ENCODE peak calls at places on chromosomes 16 and 17, in six cellular contexts. B is gastrocnemius medialis, A is upper lobe of right lung, M is tibial nerve, C is NT2/D1, P is mesenchymal stem cell. E is an unnamed sample.

GRCh38 chr16:68242926-68243858 is 2.0 kb upstream of the PLA2G15 start:
- DNase-seq in A (no peak), M (no peak), B (no peak), P (no peak), C (no peak), E (no peak)

GRCh38 chr17:47820023-47820789 is 1.4 kb downstream of the OSBPL7 start:
- DNase-seq in B (peak; percentile 61), M (no peak), C (no peak), A (no peak), P (no peak), E (no peak)

GRCh38 chr17:37246085-37246484 is 129.7 kb upstream of the C17orf78 start:
- DNase-seq in M (no peak), C (no peak), P (no peak), B (no peak), A (no peak), E (no peak)

GRCh38 chr16:47136101-47136820 is 7.5 kb downstream of the NETO2 start:
- DNase-seq in C (no peak), M (no peak), B (no peak), A (no peak), P (peak; percentile 8), E (no peak)

GRCh38 chr16:4839942-4840341 is 7.1 kb downstream of the GLYR1 start:
- DNase-seq in M (no peak), A (no peak), P (no peak), C (no peak), B (no peak), E (no peak)

GRCh38 chr17:36085710-36086268 is 4.2 kb downstream of the CCL3 start:
- DNase-seq in M (no peak), P (no peak), A (no peak), B (no peak), C (no peak), E (no peak)

GRCh38 chr17:47937915-47938314 is 3.5 kb upstream of the PNPO start:
- DNase-seq in A (no peak), M (no peak), B (no peak), C (no peak), P (no peak), E (no peak)

GRCh38 chr17:6556121-6557039 is at the start of gene PITPNM3:
- DNase-seq in M (no peak), A (peak; percentile 84), C (no peak), B (no peak), P (peak; percentile 18), E (peak; percentile 54)

GRCh38 chr16:27284865-27285675 is 16.5 kb upstream of the NSMCE1 start:
- DNase-seq in A (no peak), M (no peak), P (no peak), B (no peak), C (no peak), E (no peak)

GRCh38 chr17:8828517-8828875 is 29.3 kb upstream of the MFSD6L start:
- DNase-seq in C (no peak), B (no peak), A (no peak), M (no peak), P (no peak), E (no peak)

GRCh38 chr16:84518804-84519341 is 14.4 kb upstream of the MEAK7 start:
- DNase-seq in C (no peak), P (no peak), B (no peak), M (no peak), A (no peak), E (no peak)

GRCh38 chr17:45436625-45437460 is 4.2 kb upstream of the ARHGAP27 start:
- DNase-seq in C (no peak), P (peak; percentile 25), A (no peak), B (no peak), M (no peak), E (no peak)

GRCh38 chr17:40909755-40910154 is 24.7 kb upstream of the KRT20 start:
- DNase-seq in M (no peak), P (peak; percentile 83), C (no peak), B (no peak), A (no peak), E (no peak)

DNA sequence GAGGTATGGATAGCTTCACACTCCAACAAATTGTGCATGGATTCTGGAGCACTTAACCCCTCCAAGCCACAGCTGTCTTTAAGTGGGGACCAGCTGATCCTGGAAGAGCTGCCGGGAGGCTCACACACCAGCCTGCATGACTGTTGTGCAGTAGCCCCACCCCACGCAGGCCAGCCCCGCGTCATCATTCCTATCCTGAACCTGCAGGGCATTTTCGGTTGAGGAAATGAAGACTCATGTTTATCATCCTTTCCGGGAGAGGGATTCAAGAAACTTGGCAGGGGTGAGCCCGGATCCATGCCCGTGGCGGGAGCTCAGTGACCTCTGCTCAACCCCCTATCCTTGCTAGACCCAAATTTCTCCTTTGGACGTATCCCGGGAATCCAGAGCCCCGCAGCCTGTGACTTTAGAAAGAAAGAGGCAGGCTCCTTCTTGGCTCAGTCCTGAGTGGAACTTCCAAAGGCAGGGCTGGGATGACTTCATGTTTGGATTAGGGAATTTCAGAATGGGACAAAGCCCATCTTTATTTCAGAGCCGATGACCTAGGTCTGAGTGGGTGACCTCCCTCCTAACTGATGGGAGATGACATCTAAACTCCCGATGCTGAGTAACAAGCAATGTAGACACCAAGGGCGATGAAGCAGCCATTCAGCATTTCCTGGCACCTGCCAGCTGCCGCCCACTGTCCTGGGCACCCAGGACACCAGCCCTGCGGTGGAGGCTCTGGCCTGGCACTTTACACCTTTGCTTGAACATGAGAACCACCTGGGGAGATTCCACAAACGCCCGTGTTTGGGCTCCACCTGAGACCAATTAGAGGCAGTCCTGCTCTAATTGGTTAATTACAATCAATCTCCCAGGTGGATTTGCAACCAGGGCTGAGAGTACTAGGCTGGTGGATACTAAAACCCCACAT is 43.3 kb upstream of the CMIP start:
- DNase-seq in P (peak; percentile 33), C (no peak), B (no peak), A (no peak), M (no peak), E (peak; percentile 38)
- H3K4me1 ChIP-seq in P (peaks cover 9% of the 10 kb centered on the region), C (no peaks in the 10 kb centered on the region), B (no peaks in the 10 kb centered on the region), A (peaks cover 8% of the 10 kb centered on the region), M (no peaks in the 10 kb centered on the region), E (no peaks in the 10 kb centered on the region)

DNA sequence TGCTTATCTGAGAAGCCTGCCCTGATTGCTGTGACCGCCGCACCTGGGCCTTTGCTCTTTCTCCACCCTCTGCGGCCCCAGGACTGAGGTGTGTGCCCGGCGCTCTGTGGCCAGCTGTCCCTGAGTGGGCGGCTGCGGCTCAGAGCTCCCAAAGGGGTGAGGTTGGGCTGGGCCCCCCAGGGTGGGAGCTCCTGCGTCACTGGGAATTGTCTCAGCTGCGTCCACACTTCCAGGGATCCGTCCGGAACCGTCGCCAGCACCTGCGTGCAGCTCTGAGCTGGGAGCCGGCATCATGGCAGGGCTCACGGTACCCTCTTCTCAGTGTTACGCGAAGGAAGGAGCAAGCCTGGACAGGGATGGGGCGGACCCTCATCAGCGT is 24.3 kb downstream of the ZNF469 start:
- DNase-seq in P (no peak), C (no peak), A (no peak), M (no peak), B (no peak), E (no peak)
- H3K4me1 ChIP-seq in P (peaks cover 9% of the 10 kb centered on the region), C (peaks cover 7% of the 10 kb centered on the region), A (no peaks in the 10 kb centered on the region), M (no peaks in the 10 kb centered on the region), B (no peaks in the 10 kb centered on the region), E (no peaks in the 10 kb centered on the region)

GRCh38 chr17:82296511-82297279 is 20.7 kb downstream of the CD7 start:
- DNase-seq in P (no peak), C (no peak), B (no peak), M (no peak), A (no peak), E (no peak)
- H3K4me1 ChIP-seq in P (peaks cover 40% of the 10 kb centered on the region), C (peaks cover 11% of the 10 kb centered on the region), B (peaks cover 44% of the 10 kb centered on the region), M (no peaks in the 10 kb centered on the region), A (peaks cover 50% of the 10 kb centered on the region), E (peaks cover 22% of the 10 kb centered on the region)

DNA sequence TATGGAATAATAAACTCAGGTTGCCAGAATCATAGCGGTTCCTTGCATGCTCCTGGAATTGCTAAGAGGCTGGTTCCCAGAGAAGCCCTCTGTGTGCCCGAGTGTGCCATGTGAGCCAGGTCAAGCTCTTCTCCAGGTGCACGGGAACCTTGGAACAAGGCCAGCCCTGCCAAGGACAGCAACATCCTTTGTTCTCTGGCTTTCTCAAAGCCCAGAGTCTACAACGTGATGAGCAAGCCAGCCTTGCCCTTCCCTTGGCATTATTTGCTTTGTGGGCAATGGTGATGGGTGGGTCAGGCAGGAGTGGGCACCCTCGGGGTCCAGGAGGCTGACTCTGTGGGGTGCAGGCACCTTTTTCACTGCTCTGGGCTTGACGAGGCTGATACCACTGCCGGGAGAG is 14.2 kb upstream of the SEC14L1 start:
- DNase-seq in A (no peak), M (no peak), B (no peak), C (no peak), P (no peak), E (no peak)
- H3K4me1 ChIP-seq in A (peaks cover 31% of the 10 kb centered on the region), M (no peaks in the 10 kb centered on the region), B (peaks cover 70% of the 10 kb centered on the region), C (peaks cover 8% of the 10 kb centered on the region), P (peaks cover 37% of the 10 kb centered on the region), E (peaks cover 38% of the 10 kb centered on the region)

GRCh38 chr17:28737316-28737715 is 6.5 kb upstream of the TRAF4 start:
- DNase-seq in A (no peak), M (no peak), P (no peak), B (no peak), C (no peak), E (no peak)
- H3K4me1 ChIP-seq in A (peaks cover 4% of the 10 kb centered on the region), M (no peaks in the 10 kb centered on the region), P (peaks cover 10% of the 10 kb centered on the region), B (peaks cover 5% of the 10 kb centered on the region), C (peaks cover 2% of the 10 kb centered on the region), E (peaks cover 11% of the 10 kb centered on the region)

GRCh38 chr17:63955232-63955631 is 17.5 kb downstream of the SCN4A start:
- DNase-seq in B (no peak), M (no peak), A (no peak), P (no peak), C (no peak), E (no peak)
- H3K4me1 ChIP-seq in B (peaks cover 81% of the 10 kb centered on the region), M (no peaks in the 10 kb centered on the region), A (no peaks in the 10 kb centered on the region), P (no peaks in the 10 kb centered on the region), C (peaks cover 15% of the 10 kb centered on the region), E (no peaks in the 10 kb centered on the region)

GRCh38 chr16:3192476-3193019 is 4.5 kb downstream of the OR1F1 start:
- DNase-seq in B (no peak), C (no peak), A (no peak), P (no peak), M (no peak), E (no peak)

GRCh38 chr16:3194792-3195191 is 6.8 kb downstream of the OR1F1 start:
- DNase-seq in P (no peak), C (no peak), A (no peak), B (no peak), M (no peak), E (no peak)

GRCh38 chr16:3193221-3194212 is 5.5 kb downstream of the OR1F1 start:
- DNase-seq in B (no peak), P (no peak), M (no peak), A (no peak), C (no peak), E (no peak)

GRCh38 chr16:3198334-3199072 is 10.5 kb downstream of the OR1F1 start:
- DNase-seq in C (no peak), A (no peak), M (no peak), P (no peak), B (no peak), E (no peak)

GRCh38 chr16:3195975-3196374 is 8.0 kb downstream of the OR1F1 start:
- DNase-seq in C (no peak), M (no peak), A (no peak), P (no peak), B (no peak), E (no peak)
- H3K4me1 ChIP-seq in C (peaks cover 3% of the 10 kb centered on the region), M (no peaks in the 10 kb centered on the region), A (no peaks in the 10 kb centered on the region), P (peaks cover 5% of the 10 kb centered on the region), B (no peaks in the 10 kb centered on the region), E (no peaks in the 10 kb centered on the region)

E was measured in SJCRH30.